ENCODE peak calls at places on chromosomes 2 and 18, in eight cellular contexts. One of them, this sample, is unnamed.

GRCh38 chr18:10230072-10230471 is 224.4 kb upstream of the APCDD1 start:
- DNase-seq in endodermal cell: peak
- DNase-seq in CD4-positive, alpha-beta T cell: no peak
- DNase-seq in mesothelial cell of epicardium: no peak
- DNase-seq in activated B cell treated with CpG ODN at 0.5 μM for 24 hours: no peak
- DNase-seq in transverse colon: no peak
- DNase-seq in fibroblast of the aortic adventitia: peak
- DNase-seq in fibroblast of lung: peak
- DNase-seq in this sample: peak

GRCh38 chr2:48175254-48175653 is 269.0 kb upstream of the FBXO11 start:
- DNase-seq in endodermal cell: no peak
- DNase-seq in CD4-positive, alpha-beta T cell: no peak
- DNase-seq in mesothelial cell of epicardium: no peak
- DNase-seq in activated B cell treated with CpG ODN at 0.5 μM for 24 hours: no peak
- DNase-seq in transverse colon: no peak
- DNase-seq in fibroblast of the aortic adventitia: no peak
- DNase-seq in fibroblast of lung: peak
- DNase-seq in this sample: peak

GRCh38 chr2:88350641-88351601 is 101.6 kb downstream of the FOXI3 start:
- DNase-seq in endodermal cell: peak
- DNase-seq in CD4-positive, alpha-beta T cell: peak
- DNase-seq in mesothelial cell of epicardium: peak
- DNase-seq in activated B cell treated with CpG ODN at 0.5 μM for 24 hours: peak
- DNase-seq in transverse colon: peak
- DNase-seq in fibroblast of the aortic adventitia: peak
- DNase-seq in fibroblast of lung: no peak
- DNase-seq in this sample: peak

GRCh38 chr2:182509-183122 is 81.2 kb downstream of the SH3YL1 start:
- DNase-seq in endodermal cell: no peak
- DNase-seq in CD4-positive, alpha-beta T cell: no peak
- DNase-seq in mesothelial cell of epicardium: no peak
- DNase-seq in activated B cell treated with CpG ODN at 0.5 μM for 24 hours: no peak
- DNase-seq in transverse colon: no peak
- DNase-seq in fibroblast of the aortic adventitia: no peak
- DNase-seq in fibroblast of lung: no peak
- DNase-seq in this sample: no peak

GRCh38 chr2:172080641-172081230 is 4.6 kb upstream of the DLX1 start:
- DNase-seq in endodermal cell: no peak
- DNase-seq in CD4-positive, alpha-beta T cell: no peak
- DNase-seq in mesothelial cell of epicardium: no peak
- DNase-seq in activated B cell treated with CpG ODN at 0.5 μM for 24 hours: no peak
- DNase-seq in transverse colon: no peak
- DNase-seq in fibroblast of the aortic adventitia: no peak
- DNase-seq in fibroblast of lung: no peak
- DNase-seq in this sample: no peak

GRCh38 chr2:21254170-21254965 is 130.6 kb downstream of the TDRD15 start:
- DNase-seq in endodermal cell: no peak
- DNase-seq in CD4-positive, alpha-beta T cell: no peak
- DNase-seq in mesothelial cell of epicardium: no peak
- DNase-seq in activated B cell treated with CpG ODN at 0.5 μM for 24 hours: no peak
- DNase-seq in transverse colon: no peak
- DNase-seq in fibroblast of the aortic adventitia: no peak
- DNase-seq in fibroblast of lung: no peak
- DNase-seq in this sample: no peak

GRCh38 chr18:26383454-26384270 is 157.4 kb downstream of the TAF4B start:
- DNase-seq in endodermal cell: no peak
- DNase-seq in CD4-positive, alpha-beta T cell: no peak
- DNase-seq in mesothelial cell of epicardium: no peak
- DNase-seq in activated B cell treated with CpG ODN at 0.5 μM for 24 hours: no peak
- DNase-seq in transverse colon: no peak
- DNase-seq in fibroblast of the aortic adventitia: peak
- DNase-seq in fibroblast of lung: peak
- DNase-seq in this sample: peak

GRCh38 chr2:42797281-42797680 is 4.9 kb upstream of the HAAO start:
- DNase-seq in endodermal cell: no peak
- DNase-seq in CD4-positive, alpha-beta T cell: no peak
- DNase-seq in mesothelial cell of epicardium: no peak
- DNase-seq in activated B cell treated with CpG ODN at 0.5 μM for 24 hours: no peak
- DNase-seq in transverse colon: no peak
- DNase-seq in fibroblast of the aortic adventitia: no peak
- DNase-seq in fibroblast of lung: no peak
- DNase-seq in this sample: no peak

GRCh38 chr2:190355968-190356657 is 12.7 kb downstream of the INPP1 start:
- DNase-seq in endodermal cell: no peak
- DNase-seq in CD4-positive, alpha-beta T cell: no peak
- DNase-seq in mesothelial cell of epicardium: no peak
- DNase-seq in activated B cell treated with CpG ODN at 0.5 μM for 24 hours: no peak
- DNase-seq in transverse colon: no peak
- DNase-seq in fibroblast of the aortic adventitia: no peak
- DNase-seq in fibroblast of lung: no peak
- DNase-seq in this sample: no peak

GRCh38 chr18:13606589-13607254 is 119.6 kb downstream of the FAM210A start:
- DNase-seq in endodermal cell: no peak
- DNase-seq in CD4-positive, alpha-beta T cell: no peak
- DNase-seq in mesothelial cell of epicardium: no peak
- DNase-seq in activated B cell treated with CpG ODN at 0.5 μM for 24 hours: no peak
- DNase-seq in transverse colon: no peak
- DNase-seq in fibroblast of the aortic adventitia: no peak
- DNase-seq in fibroblast of lung: no peak
- DNase-seq in this sample: no peak

GRCh38 chr2:11430729-11431128 is 35.2 kb downstream of the E2F6 start:
- DNase-seq in endodermal cell: peak
- DNase-seq in CD4-positive, alpha-beta T cell: no peak
- DNase-seq in mesothelial cell of epicardium: no peak
- DNase-seq in activated B cell treated with CpG ODN at 0.5 μM for 24 hours: no peak
- DNase-seq in transverse colon: peak
- DNase-seq in fibroblast of the aortic adventitia: no peak
- DNase-seq in fibroblast of lung: no peak
- DNase-seq in this sample: no peak

GRCh38 chr2:2758793-2759367 is 427.8 kb upstream of the MYT1L start:
- DNase-seq in endodermal cell: no peak
- DNase-seq in CD4-positive, alpha-beta T cell: no peak
- DNase-seq in mesothelial cell of epicardium: no peak
- DNase-seq in activated B cell treated with CpG ODN at 0.5 μM for 24 hours: no peak
- DNase-seq in transverse colon: no peak
- DNase-seq in fibroblast of the aortic adventitia: no peak
- DNase-seq in fibroblast of lung: no peak
- DNase-seq in this sample: no peak

GRCh38 chr2:73921581-73921980 is 5.1 kb upstream of the DGUOK start:
- DNase-seq in endodermal cell: no peak
- DNase-seq in CD4-positive, alpha-beta T cell: no peak
- DNase-seq in mesothelial cell of epicardium: no peak
- DNase-seq in activated B cell treated with CpG ODN at 0.5 μM for 24 hours: no peak
- DNase-seq in transverse colon: no peak
- DNase-seq in fibroblast of the aortic adventitia: no peak
- DNase-seq in fibroblast of lung: no peak
- DNase-seq in this sample: no peak

GRCh38 chr2:73918856-73919255 is 7.8 kb upstream of the DGUOK start:
- DNase-seq in endodermal cell: peak
- DNase-seq in CD4-positive, alpha-beta T cell: no peak
- DNase-seq in mesothelial cell of epicardium: no peak
- DNase-seq in activated B cell treated with CpG ODN at 0.5 μM for 24 hours: no peak
- DNase-seq in transverse colon: no peak
- DNase-seq in fibroblast of the aortic adventitia: no peak
- DNase-seq in fibroblast of lung: no peak
- DNase-seq in this sample: no peak

GRCh38 chr2:73919596-73920228 is 7.0 kb upstream of the DGUOK start:
- DNase-seq in endodermal cell: peak
- DNase-seq in CD4-positive, alpha-beta T cell: no peak
- DNase-seq in mesothelial cell of epicardium: no peak
- DNase-seq in activated B cell treated with CpG ODN at 0.5 μM for 24 hours: no peak
- DNase-seq in transverse colon: no peak
- DNase-seq in fibroblast of the aortic adventitia: no peak
- DNase-seq in fibroblast of lung: no peak
- DNase-seq in this sample: no peak

GRCh38 chr2:73922681-73923080 is 4.0 kb upstream of the DGUOK start:
- DNase-seq in endodermal cell: peak
- DNase-seq in CD4-positive, alpha-beta T cell: no peak
- DNase-seq in mesothelial cell of epicardium: no peak
- DNase-seq in activated B cell treated with CpG ODN at 0.5 μM for 24 hours: no peak
- DNase-seq in transverse colon: no peak
- DNase-seq in fibroblast of the aortic adventitia: no peak
- DNase-seq in fibroblast of lung: no peak
- DNase-seq in this sample: no peak

GRCh38 chr2:73920577-73921545 is 5.8 kb upstream of the DGUOK start:
- DNase-seq in endodermal cell: peak
- DNase-seq in CD4-positive, alpha-beta T cell: no peak
- DNase-seq in mesothelial cell of epicardium: no peak
- DNase-seq in activated B cell treated with CpG ODN at 0.5 μM for 24 hours: no peak
- DNase-seq in transverse colon: peak
- DNase-seq in fibroblast of the aortic adventitia: no peak
- DNase-seq in fibroblast of lung: no peak
- DNase-seq in this sample: no peak
- TF ChIP-seq CTCF in endodermal cell: peak
- TF ChIP-seq CTCF in CD4-positive, alpha-beta T cell: no peak
- TF ChIP-seq CTCF in mesothelial cell of epicardium: no peak
- TF ChIP-seq CTCF in activated B cell treated with CpG ODN at 0.5 μM for 24 hours: no peak
- TF ChIP-seq CTCF in transverse colon: peak
- TF ChIP-seq CTCF in fibroblast of the aortic adventitia: peak
- TF ChIP-seq CTCF in fibroblast of lung: peak
- TF ChIP-seq CTCF in this sample: no peak

GRCh38 chr2:107804608-107805498 is 21.8 kb upstream of the RGPD4 start:
- DNase-seq in endodermal cell: no peak
- DNase-seq in CD4-positive, alpha-beta T cell: no peak
- DNase-seq in mesothelial cell of epicardium: no peak
- DNase-seq in activated B cell treated with CpG ODN at 0.5 μM for 24 hours: no peak
- DNase-seq in transverse colon: no peak
- DNase-seq in fibroblast of the aortic adventitia: no peak
- DNase-seq in fibroblast of lung: no peak
- DNase-seq in this sample: no peak
- TF ChIP-seq CTCF in endodermal cell: no peak
- TF ChIP-seq CTCF in CD4-positive, alpha-beta T cell: no peak
- TF ChIP-seq CTCF in mesothelial cell of epicardium: no peak
- TF ChIP-seq CTCF in activated B cell treated with CpG ODN at 0.5 μM for 24 hours: no peak
- TF ChIP-seq CTCF in transverse colon: no peak
- TF ChIP-seq CTCF in fibroblast of the aortic adventitia: no peak
- TF ChIP-seq CTCF in fibroblast of lung: no peak
- TF ChIP-seq CTCF in this sample: no peak

GRCh38 chr2:148643998-148644884 is at the start of gene EPC2:
- DNase-seq in endodermal cell: peak
- DNase-seq in CD4-positive, alpha-beta T cell: peak
- DNase-seq in mesothelial cell of epicardium: peak
- DNase-seq in activated B cell treated with CpG ODN at 0.5 μM for 24 hours: peak
- DNase-seq in transverse colon: peak
- DNase-seq in fibroblast of the aortic adventitia: peak
- DNase-seq in fibroblast of lung: peak
- DNase-seq in this sample: no peak

GRCh38 chr2:148644885-148645134 is 259 bp downstream of the EPC2 start:
- DNase-seq in endodermal cell: no peak
- DNase-seq in CD4-positive, alpha-beta T cell: no peak
- DNase-seq in mesothelial cell of epicardium: no peak
- DNase-seq in activated B cell treated with CpG ODN at 0.5 μM for 24 hours: no peak
- DNase-seq in transverse colon: no peak
- DNase-seq in fibroblast of the aortic adventitia: no peak
- DNase-seq in fibroblast of lung: no peak
- DNase-seq in this sample: no peak

GRCh38 chr2:148643421-148643820 is 1.1 kb upstream of the EPC2 start:
- DNase-seq in endodermal cell: no peak
- DNase-seq in CD4-positive, alpha-beta T cell: no peak
- DNase-seq in mesothelial cell of epicardium: no peak
- DNase-seq in activated B cell treated with CpG ODN at 0.5 μM for 24 hours: no peak
- DNase-seq in transverse colon: no peak
- DNase-seq in fibroblast of the aortic adventitia: no peak
- DNase-seq in fibroblast of lung: no peak
- DNase-seq in this sample: no peak

GRCh38 chr2:148645925-148646559 is 1.5 kb downstream of the EPC2 start:
- DNase-seq in endodermal cell: no peak
- DNase-seq in CD4-positive, alpha-beta T cell: peak
- DNase-seq in mesothelial cell of epicardium: no peak
- DNase-seq in activated B cell treated with CpG ODN at 0.5 μM for 24 hours: no peak
- DNase-seq in transverse colon: peak
- DNase-seq in fibroblast of the aortic adventitia: peak
- DNase-seq in fibroblast of lung: peak
- DNase-seq in this sample: no peak

GRCh38 chr2:148645135-148645924 is 779 bp downstream of the EPC2 start:
- DNase-seq in endodermal cell: peak
- DNase-seq in CD4-positive, alpha-beta T cell: peak
- DNase-seq in mesothelial cell of epicardium: peak
- DNase-seq in activated B cell treated with CpG ODN at 0.5 μM for 24 hours: peak
- DNase-seq in transverse colon: peak
- DNase-seq in fibroblast of the aortic adventitia: peak
- DNase-seq in fibroblast of lung: peak
- DNase-seq in this sample: peak
- TF ChIP-seq CTCF in endodermal cell: peak
- TF ChIP-seq CTCF in CD4-positive, alpha-beta T cell: no peak
- TF ChIP-seq CTCF in mesothelial cell of epicardium: no peak
- TF ChIP-seq CTCF in activated B cell treated with CpG ODN at 0.5 μM for 24 hours: no peak
- TF ChIP-seq CTCF in transverse colon: peak
- TF ChIP-seq CTCF in fibroblast of the aortic adventitia: peak
- TF ChIP-seq CTCF in fibroblast of lung: peak
- TF ChIP-seq CTCF in this sample: peak

DNA sequence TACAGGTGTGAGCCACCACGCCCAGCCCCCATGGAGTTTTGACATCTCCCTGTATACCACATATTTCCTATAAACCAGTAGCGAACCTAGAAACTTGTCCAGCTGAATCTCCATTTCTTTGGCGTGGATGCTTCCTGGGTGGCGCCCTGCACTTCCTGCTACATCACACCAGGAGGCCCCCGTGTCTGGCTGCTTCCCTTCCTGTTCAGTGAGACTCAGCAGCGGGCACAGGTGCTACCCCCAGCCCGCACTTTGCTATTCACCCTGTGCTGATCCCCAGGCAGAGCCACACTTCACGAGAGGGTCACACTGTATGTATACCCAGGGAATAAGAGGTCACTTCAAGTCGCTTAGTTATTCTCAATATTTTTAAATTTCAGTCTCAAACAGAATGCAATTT is 35.0 kb downstream of the CYP27C1 start:
- DNase-seq in endodermal cell: peak
- DNase-seq in CD4-positive, alpha-beta T cell: no peak
- DNase-seq in mesothelial cell of epicardium: no peak
- DNase-seq in activated B cell treated with CpG ODN at 0.5 μM for 24 hours: no peak
- DNase-seq in transverse colon: no peak
- DNase-seq in fibroblast of the aortic adventitia: no peak
- DNase-seq in fibroblast of lung: no peak
- DNase-seq in this sample: no peak
- TF ChIP-seq CTCF in endodermal cell: no peak
- TF ChIP-seq CTCF in CD4-positive, alpha-beta T cell: no peak
- TF ChIP-seq CTCF in mesothelial cell of epicardium: no peak
- TF ChIP-seq CTCF in activated B cell treated with CpG ODN at 0.5 μM for 24 hours: no peak
- TF ChIP-seq CTCF in transverse colon: no peak
- TF ChIP-seq CTCF in fibroblast of the aortic adventitia: no peak
- TF ChIP-seq CTCF in fibroblast of lung: no peak
- TF ChIP-seq CTCF in this sample: no peak

GRCh38 chr2:194545978-194546377 is 1111.0 kb upstream of the SLC39A10 start:
- DNase-seq in endodermal cell: no peak
- DNase-seq in CD4-positive, alpha-beta T cell: no peak
- DNase-seq in mesothelial cell of epicardium: no peak
- DNase-seq in activated B cell treated with CpG ODN at 0.5 μM for 24 hours: no peak
- DNase-seq in transverse colon: no peak
- DNase-seq in fibroblast of the aortic adventitia: no peak
- DNase-seq in fibroblast of lung: peak
- DNase-seq in this sample: no peak
- TF ChIP-seq CTCF in endodermal cell: peak
- TF ChIP-seq CTCF in CD4-positive, alpha-beta T cell: no peak
- TF ChIP-seq CTCF in mesothelial cell of epicardium: no peak
- TF ChIP-seq CTCF in activated B cell treated with CpG ODN at 0.5 μM for 24 hours: no peak
- TF ChIP-seq CTCF in transverse colon: no peak
- TF ChIP-seq CTCF in fibroblast of the aortic adventitia: no peak
- TF ChIP-seq CTCF in fibroblast of lung: no peak
- TF ChIP-seq CTCF in this sample: no peak

This sample was measured in HFF-Myc.